ENCODE peak calls at places on chromosomes 12 and 14, in four cellular contexts. One of them, this sample, is unnamed.

GRCh38 chr14:85437143-85437542 is 92.8 kb upstream of the FLRT2 start:
- DNase-seq in iris pigment epithelial cell: peak
- DNase-seq in SJSA1: peak
- DNase-seq in stimulated activated effector memory CD8-positive, alpha-beta T cell treated with anti-CD3 and anti-CD28 coated beads, Interleukin-12 subunit alpha, Interleukin-12 subunit beta, amount 100 ng/mL, for 72 hours: no peak
- DNase-seq in this sample: peak

GRCh38 chr12:24898606-24899005 is 50.3 kb downstream of the BCAT1 start:
- DNase-seq in iris pigment epithelial cell: peak
- DNase-seq in SJSA1: no peak
- DNase-seq in stimulated activated effector memory CD8-positive, alpha-beta T cell treated with anti-CD3 and anti-CD28 coated beads, Interleukin-12 subunit alpha, Interleukin-12 subunit beta, amount 100 ng/mL, for 72 hours: no peak
- DNase-seq in this sample: no peak

GRCh38 chr14:22570132-22570949 is 18.7 kb downstream of the DAD1 start:
- DNase-seq in iris pigment epithelial cell: peak
- DNase-seq in SJSA1: peak
- DNase-seq in stimulated activated effector memory CD8-positive, alpha-beta T cell treated with anti-CD3 and anti-CD28 coated beads, Interleukin-12 subunit alpha, Interleukin-12 subunit beta, amount 100 ng/mL, for 72 hours: peak
- DNase-seq in this sample: peak

GRCh38 chr12:3342051-3342450 is 149.0 kb upstream of the PRMT8 start:
- DNase-seq in iris pigment epithelial cell: peak
- DNase-seq in SJSA1: no peak
- DNase-seq in stimulated activated effector memory CD8-positive, alpha-beta T cell treated with anti-CD3 and anti-CD28 coated beads, Interleukin-12 subunit alpha, Interleukin-12 subunit beta, amount 100 ng/mL, for 72 hours: no peak
- DNase-seq in this sample: peak

GRCh38 chr14:78302841-78303240 is 132.7 kb downstream of the NRXN3 start:
- DNase-seq in iris pigment epithelial cell: no peak
- DNase-seq in SJSA1: no peak
- DNase-seq in stimulated activated effector memory CD8-positive, alpha-beta T cell treated with anti-CD3 and anti-CD28 coated beads, Interleukin-12 subunit alpha, Interleukin-12 subunit beta, amount 100 ng/mL, for 72 hours: no peak
- DNase-seq in this sample: no peak

GRCh38 chr14:54133896-54134295 is 177.3 kb upstream of the BMP4 start:
- DNase-seq in iris pigment epithelial cell: peak
- DNase-seq in SJSA1: no peak
- DNase-seq in stimulated activated effector memory CD8-positive, alpha-beta T cell treated with anti-CD3 and anti-CD28 coated beads, Interleukin-12 subunit alpha, Interleukin-12 subunit beta, amount 100 ng/mL, for 72 hours: no peak
- DNase-seq in this sample: no peak

GRCh38 chr14:75196064-75196463 is 19.7 kb upstream of the TMED10 start:
- DNase-seq in iris pigment epithelial cell: no peak
- DNase-seq in SJSA1: no peak
- DNase-seq in stimulated activated effector memory CD8-positive, alpha-beta T cell treated with anti-CD3 and anti-CD28 coated beads, Interleukin-12 subunit alpha, Interleukin-12 subunit beta, amount 100 ng/mL, for 72 hours: no peak
- DNase-seq in this sample: no peak

GRCh38 chr12:118581396-118581795 is 205.0 kb downstream of the SUDS3 start:
- DNase-seq in iris pigment epithelial cell: no peak
- DNase-seq in SJSA1: no peak
- DNase-seq in stimulated activated effector memory CD8-positive, alpha-beta T cell treated with anti-CD3 and anti-CD28 coated beads, Interleukin-12 subunit alpha, Interleukin-12 subunit beta, amount 100 ng/mL, for 72 hours: no peak
- DNase-seq in this sample: no peak

GRCh38 chr14:91058017-91058675 is 2.3 kb downstream of the RPS6KA5 start:
- DNase-seq in iris pigment epithelial cell: no peak
- DNase-seq in SJSA1: no peak
- DNase-seq in stimulated activated effector memory CD8-positive, alpha-beta T cell treated with anti-CD3 and anti-CD28 coated beads, Interleukin-12 subunit alpha, Interleukin-12 subunit beta, amount 100 ng/mL, for 72 hours: no peak
- DNase-seq in this sample: peak

GRCh38 chr12:55362675-55363074 is at the start of gene OR6C75:
- DNase-seq in iris pigment epithelial cell: no peak
- DNase-seq in SJSA1: no peak
- DNase-seq in stimulated activated effector memory CD8-positive, alpha-beta T cell treated with anti-CD3 and anti-CD28 coated beads, Interleukin-12 subunit alpha, Interleukin-12 subunit beta, amount 100 ng/mL, for 72 hours: no peak
- DNase-seq in this sample: no peak

GRCh38 chr14:68361231-68361630 is 431.6 kb downstream of the ZFP36L1 start:
- DNase-seq in iris pigment epithelial cell: peak
- DNase-seq in SJSA1: peak
- DNase-seq in stimulated activated effector memory CD8-positive, alpha-beta T cell treated with anti-CD3 and anti-CD28 coated beads, Interleukin-12 subunit alpha, Interleukin-12 subunit beta, amount 100 ng/mL, for 72 hours: no peak
- DNase-seq in this sample: peak

GRCh38 chr14:23055621-23056256 is 1.6 kb downstream of the CDH24 start:
- DNase-seq in iris pigment epithelial cell: no peak
- DNase-seq in SJSA1: no peak
- DNase-seq in stimulated activated effector memory CD8-positive, alpha-beta T cell treated with anti-CD3 and anti-CD28 coated beads, Interleukin-12 subunit alpha, Interleukin-12 subunit beta, amount 100 ng/mL, for 72 hours: no peak
- DNase-seq in this sample: no peak

GRCh38 chr14:101733211-101733610 is 28.3 kb upstream of the PPP2R5C start:
- DNase-seq in iris pigment epithelial cell: peak
- DNase-seq in SJSA1: no peak
- DNase-seq in stimulated activated effector memory CD8-positive, alpha-beta T cell treated with anti-CD3 and anti-CD28 coated beads, Interleukin-12 subunit alpha, Interleukin-12 subunit beta, amount 100 ng/mL, for 72 hours: no peak
- DNase-seq in this sample: no peak

GRCh38 chr12:98618952-98619351 is 25.5 kb downstream of the SLC25A3 start:
- DNase-seq in iris pigment epithelial cell: peak
- DNase-seq in SJSA1: no peak
- DNase-seq in stimulated activated effector memory CD8-positive, alpha-beta T cell treated with anti-CD3 and anti-CD28 coated beads, Interleukin-12 subunit alpha, Interleukin-12 subunit beta, amount 100 ng/mL, for 72 hours: no peak
- DNase-seq in this sample: no peak

GRCh38 chr14:36605506-36605857 is 23.1 kb upstream of the NKX2-8 start:
- DNase-seq in iris pigment epithelial cell: no peak
- DNase-seq in SJSA1: no peak
- DNase-seq in stimulated activated effector memory CD8-positive, alpha-beta T cell treated with anti-CD3 and anti-CD28 coated beads, Interleukin-12 subunit alpha, Interleukin-12 subunit beta, amount 100 ng/mL, for 72 hours: no peak
- DNase-seq in this sample: no peak

GRCh38 chr14:95157987-95158712 is 821 bp upstream of the DICER1 start:
- DNase-seq in iris pigment epithelial cell: no peak
- DNase-seq in SJSA1: no peak
- DNase-seq in stimulated activated effector memory CD8-positive, alpha-beta T cell treated with anti-CD3 and anti-CD28 coated beads, Interleukin-12 subunit alpha, Interleukin-12 subunit beta, amount 100 ng/mL, for 72 hours: no peak
- DNase-seq in this sample: no peak

GRCh38 chr14:63204407-63205280 is at the start of gene RHOJ:
- DNase-seq in iris pigment epithelial cell: no peak
- DNase-seq in SJSA1: no peak
- DNase-seq in stimulated activated effector memory CD8-positive, alpha-beta T cell treated with anti-CD3 and anti-CD28 coated beads, Interleukin-12 subunit alpha, Interleukin-12 subunit beta, amount 100 ng/mL, for 72 hours: no peak
- DNase-seq in this sample: peak

GRCh38 chr14:61328629-61329262 is 7.4 kb downstream of the PRKCH start:
- DNase-seq in iris pigment epithelial cell: no peak
- DNase-seq in SJSA1: no peak
- DNase-seq in stimulated activated effector memory CD8-positive, alpha-beta T cell treated with anti-CD3 and anti-CD28 coated beads, Interleukin-12 subunit alpha, Interleukin-12 subunit beta, amount 100 ng/mL, for 72 hours: no peak
- DNase-seq in this sample: no peak

GRCh38 chr14:103529383-103530365 is 678 bp downstream of the TRMT61A start:
- DNase-seq in iris pigment epithelial cell: no peak
- DNase-seq in SJSA1: no peak
- DNase-seq in stimulated activated effector memory CD8-positive, alpha-beta T cell treated with anti-CD3 and anti-CD28 coated beads, Interleukin-12 subunit alpha, Interleukin-12 subunit beta, amount 100 ng/mL, for 72 hours: no peak
- DNase-seq in this sample: no peak

GRCh38 chr12:32983968-32984367 is 87.4 kb upstream of the PKP2 start:
- DNase-seq in iris pigment epithelial cell: no peak
- DNase-seq in SJSA1: no peak
- DNase-seq in stimulated activated effector memory CD8-positive, alpha-beta T cell treated with anti-CD3 and anti-CD28 coated beads, Interleukin-12 subunit alpha, Interleukin-12 subunit beta, amount 100 ng/mL, for 72 hours: no peak
- DNase-seq in this sample: no peak

GRCh38 chr12:125983094-125983783 is 918.0 kb downstream of the AACS start:
- DNase-seq in iris pigment epithelial cell: peak
- DNase-seq in SJSA1: no peak
- DNase-seq in stimulated activated effector memory CD8-positive, alpha-beta T cell treated with anti-CD3 and anti-CD28 coated beads, Interleukin-12 subunit alpha, Interleukin-12 subunit beta, amount 100 ng/mL, for 72 hours: no peak
- DNase-seq in this sample: no peak

GRCh38 chr12:122646568-122647220 is 56.5 kb downstream of the HCAR2 start:
- DNase-seq in iris pigment epithelial cell: peak
- DNase-seq in SJSA1: peak
- DNase-seq in stimulated activated effector memory CD8-positive, alpha-beta T cell treated with anti-CD3 and anti-CD28 coated beads, Interleukin-12 subunit alpha, Interleukin-12 subunit beta, amount 100 ng/mL, for 72 hours: peak
- DNase-seq in this sample: no peak

GRCh38 chr12:4251228-4251891 is 22.2 kb upstream of the CCND2 start:
- DNase-seq in iris pigment epithelial cell: no peak
- DNase-seq in SJSA1: no peak
- DNase-seq in stimulated activated effector memory CD8-positive, alpha-beta T cell treated with anti-CD3 and anti-CD28 coated beads, Interleukin-12 subunit alpha, Interleukin-12 subunit beta, amount 100 ng/mL, for 72 hours: no peak
- DNase-seq in this sample: no peak

GRCh38 chr14:75876526-75876925 is 105.3 kb downstream of the TGFB3 start:
- DNase-seq in iris pigment epithelial cell: no peak
- DNase-seq in SJSA1: no peak
- DNase-seq in stimulated activated effector memory CD8-positive, alpha-beta T cell treated with anti-CD3 and anti-CD28 coated beads, Interleukin-12 subunit alpha, Interleukin-12 subunit beta, amount 100 ng/mL, for 72 hours: no peak
- DNase-seq in this sample: no peak

GRCh38 chr12:90652280-90652679 is 302.7 kb downstream of the CCER1 start:
- DNase-seq in iris pigment epithelial cell: no peak
- DNase-seq in SJSA1: no peak
- DNase-seq in stimulated activated effector memory CD8-positive, alpha-beta T cell treated with anti-CD3 and anti-CD28 coated beads, Interleukin-12 subunit alpha, Interleukin-12 subunit beta, amount 100 ng/mL, for 72 hours: no peak
- DNase-seq in this sample: no peak

GRCh38 chr14:75832621-75833297 is 149.0 kb downstream of the TGFB3 start:
- DNase-seq in iris pigment epithelial cell: peak
- DNase-seq in SJSA1: no peak
- DNase-seq in stimulated activated effector memory CD8-positive, alpha-beta T cell treated with anti-CD3 and anti-CD28 coated beads, Interleukin-12 subunit alpha, Interleukin-12 subunit beta, amount 100 ng/mL, for 72 hours: no peak
- DNase-seq in this sample: peak

GRCh38 chr12:92469837-92470236 is 233.0 kb upstream of the PLEKHG7 start:
- DNase-seq in iris pigment epithelial cell: peak
- DNase-seq in SJSA1: no peak
- DNase-seq in stimulated activated effector memory CD8-positive, alpha-beta T cell treated with anti-CD3 and anti-CD28 coated beads, Interleukin-12 subunit alpha, Interleukin-12 subunit beta, amount 100 ng/mL, for 72 hours: no peak
- DNase-seq in this sample: peak

GRCh38 chr12:47422656-47423055 is 283.2 kb downstream of the RPAP3 start:
- DNase-seq in iris pigment epithelial cell: no peak
- DNase-seq in SJSA1: no peak
- DNase-seq in stimulated activated effector memory CD8-positive, alpha-beta T cell treated with anti-CD3 and anti-CD28 coated beads, Interleukin-12 subunit alpha, Interleukin-12 subunit beta, amount 100 ng/mL, for 72 hours: no peak
- DNase-seq in this sample: no peak

GRCh38 chr12:111256629-111257434 is 112.1 kb downstream of the PHETA1 start:
- DNase-seq in iris pigment epithelial cell: no peak
- DNase-seq in SJSA1: no peak
- DNase-seq in stimulated activated effector memory CD8-positive, alpha-beta T cell treated with anti-CD3 and anti-CD28 coated beads, Interleukin-12 subunit alpha, Interleukin-12 subunit beta, amount 100 ng/mL, for 72 hours: no peak
- DNase-seq in this sample: no peak

This sample was measured in lung microvascular endothelial cell.